ENCODE peak calls at places on chromosome 13, in four cellular contexts. O is heart right ventricle, Z is ovary, H is heart left ventricle. E is an unnamed sample. For H3K4me1, the result is how much of the 10 kb centered on the place peaks cover.

GRCh38 chr13:45705936-45706335 is 3.8 kb downstream of the CBY2 start:
- DNase-seq in O (no peak), Z (no peak), H (no peak), E (no peak)

GRCh38 chr13:65748227-65748626 is 1481.9 kb downstream of the PCDH9 start:
- DNase-seq in O (no peak), Z (no peak), H (no peak), E (no peak)

GRCh38 chr13:54004026-54004699 is 975.5 kb downstream of the OLFM4 start:
- DNase-seq in O (no peak), Z (no peak), H (no peak), E (no peak)

GRCh38 chr13:57631607-57632275 is at the start of gene PCDH17:
- DNase-seq in Z (no peak), O (peak), H (peak), E (peak)

GRCh38 chr13:66665991-66666390 is 564.1 kb downstream of the PCDH9 start:
- DNase-seq in H (no peak), Z (no peak), O (no peak), E (no peak)

GRCh38 chr13:103615778-103616177 is 549.6 kb upstream of the SLC10A2 start:
- DNase-seq in Z (no peak), O (no peak), H (no peak), E (no peak)

GRCh38 chr13:90105276-90105675 is 1242.2 kb upstream of the MIR17HG start:
- DNase-seq in Z (no peak), O (no peak), H (no peak), E (no peak)

GRCh38 chr13:31540316-31540715 is 199.0 kb upstream of the RXFP2 start:
- DNase-seq in Z (no peak), H (no peak), O (no peak), E (no peak)

GRCh38 chr13:47087841-47088240 is 191.0 kb upstream of the HTR2A start:
- DNase-seq in Z (no peak), O (no peak), H (no peak), E (no peak)

GRCh38 chr13:53822136-53822535 is 793.5 kb downstream of the OLFM4 start:
- DNase-seq in O (no peak), Z (no peak), H (no peak), E (no peak)

GRCh38 chr13:41490616-41491015 is 33.3 kb downstream of the RGCC start:
- DNase-seq in H (no peak), Z (no peak), O (no peak), E (no peak)

GRCh38 chr13:108031859-108032258 is 183.5 kb downstream of the LIG4 start:
- DNase-seq in O (no peak), Z (no peak), H (no peak), E (no peak)

GRCh38 chr13:107568181-107568580 is 647.2 kb downstream of the LIG4 start:
- DNase-seq in Z (no peak), H (no peak), O (no peak), E (no peak)

GRCh38 chr13:105327727-105328126 is 1207.7 kb downstream of the EFNB2 start:
- DNase-seq in H (no peak), O (no peak), Z (no peak), E (no peak)

GRCh38 chr13:30698023-30698422 is 37.3 kb upstream of the ALOX5AP start:
- DNase-seq in O (no peak), Z (no peak), H (no peak), E (no peak)

GRCh38 chr13:36207672-36208071 is 6.7 kb downstream of the SOHLH2 start:
- DNase-seq in O (no peak), H (no peak), Z (no peak), E (no peak)

GRCh38 chr13:20064128-20064527 is 96.7 kb downstream of the GJA3 start:
- DNase-seq in H (no peak), Z (no peak), O (no peak), E (no peak)

GRCh38 chr13:111304041-111304544 is 16.3 kb upstream of the TEX29 start:
- DNase-seq in H (no peak), O (no peak), Z (no peak), E (no peak)

GRCh38 chr13:39419068-39419467 is 183.9 kb downstream of the LHFPL6 start:
- DNase-seq in O (no peak), Z (no peak), H (no peak), E (no peak)

GRCh38 chr13:91817250-91817649 is 418.8 kb downstream of the GPC5 start:
- DNase-seq in H (no peak), Z (no peak), O (no peak), E (no peak)
- TF ChIP-seq CTCF in H (peak), Z (no peak), O (no peak), E (peak)

GRCh38 chr13:29593605-29594297 is 1.7 kb downstream of the SLC7A1 start:
- DNase-seq in Z (no peak), H (no peak), O (no peak), E (no peak)
- H3K27ac ChIP-seq in Z (no peak), H (no peak), O (no peak), E (peak)

DNA sequence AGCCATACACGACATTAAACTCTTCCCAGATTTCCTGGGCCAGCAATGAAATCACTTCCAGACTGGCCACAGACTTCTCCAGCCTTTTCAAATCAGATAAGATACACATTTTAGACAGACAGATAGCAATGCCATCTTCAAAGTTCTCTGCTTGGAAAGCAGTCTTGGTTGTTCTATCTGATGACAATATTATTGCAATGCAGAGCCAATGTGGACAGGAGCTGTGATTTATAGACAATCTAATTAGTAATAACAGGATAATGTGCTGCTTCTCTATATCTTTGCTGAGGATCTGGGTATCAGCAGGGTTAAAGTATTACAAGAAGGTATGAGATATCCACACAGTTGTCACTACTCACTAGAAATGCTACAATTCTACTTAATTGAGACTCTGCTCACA is 69.1 kb downstream of the COL4A1 start:
- DNase-seq in Z (no peak), H (no peak), O (no peak), E (no peak)
- H3K4me1 ChIP-seq in Z (under half), H (half or more), O (half or more), E (half or more)

DNA sequence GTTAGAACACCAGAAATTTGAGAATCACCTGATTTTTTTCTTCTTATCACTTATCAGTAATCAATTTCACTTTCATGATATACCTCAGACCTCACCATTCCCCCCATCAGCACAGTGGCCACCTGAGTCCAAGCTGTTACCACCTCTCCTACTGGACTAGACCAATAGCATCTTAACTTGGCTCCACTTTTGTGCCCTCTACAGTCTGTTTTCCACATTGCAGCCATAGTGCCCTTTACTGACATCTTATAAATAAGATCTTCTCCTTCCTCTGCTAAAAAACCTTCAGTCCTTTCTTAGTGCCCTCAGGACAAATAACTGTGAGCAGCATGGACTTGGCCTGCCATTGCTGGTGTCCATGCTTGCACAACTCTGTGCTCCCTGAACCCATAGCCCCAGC is 380.7 kb downstream of the LMO7 start:
- DNase-seq in H (no peak), Z (no peak), O (no peak), E (no peak)
- TF ChIP-seq CTCF in H (peak), Z (no peak), O (no peak), E (peak)

DNA sequence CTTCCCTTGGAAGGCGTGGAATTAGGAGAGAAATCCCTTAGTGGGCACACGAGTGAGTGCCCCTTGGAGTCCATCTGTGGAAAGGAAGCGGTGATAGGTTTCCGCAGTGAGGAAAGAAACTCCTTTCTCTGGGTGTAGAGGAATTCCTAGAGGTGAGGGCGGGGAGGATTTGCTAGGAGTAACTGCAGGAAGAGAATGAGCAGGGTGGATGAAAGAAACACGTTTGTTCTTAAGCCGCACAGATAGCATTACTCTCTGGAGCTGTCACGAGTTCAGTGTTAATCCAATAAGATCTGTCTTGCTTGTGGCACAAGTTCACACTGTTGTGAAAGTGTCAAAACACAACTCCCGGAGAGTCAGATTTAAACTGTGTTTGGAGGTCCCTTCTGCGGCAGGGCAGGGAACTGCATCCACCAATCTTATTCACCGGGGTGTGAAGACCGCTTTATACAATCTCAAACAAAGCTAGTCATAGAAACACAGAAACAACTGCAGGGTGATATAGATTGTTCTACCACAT is 1.2 kb downstream of the KL start:
- DNase-seq in O (peak), H (peak), Z (no peak), E (peak)
- H3K27ac ChIP-seq in O (peak), H (peak), Z (no peak), E (peak)

DNA sequence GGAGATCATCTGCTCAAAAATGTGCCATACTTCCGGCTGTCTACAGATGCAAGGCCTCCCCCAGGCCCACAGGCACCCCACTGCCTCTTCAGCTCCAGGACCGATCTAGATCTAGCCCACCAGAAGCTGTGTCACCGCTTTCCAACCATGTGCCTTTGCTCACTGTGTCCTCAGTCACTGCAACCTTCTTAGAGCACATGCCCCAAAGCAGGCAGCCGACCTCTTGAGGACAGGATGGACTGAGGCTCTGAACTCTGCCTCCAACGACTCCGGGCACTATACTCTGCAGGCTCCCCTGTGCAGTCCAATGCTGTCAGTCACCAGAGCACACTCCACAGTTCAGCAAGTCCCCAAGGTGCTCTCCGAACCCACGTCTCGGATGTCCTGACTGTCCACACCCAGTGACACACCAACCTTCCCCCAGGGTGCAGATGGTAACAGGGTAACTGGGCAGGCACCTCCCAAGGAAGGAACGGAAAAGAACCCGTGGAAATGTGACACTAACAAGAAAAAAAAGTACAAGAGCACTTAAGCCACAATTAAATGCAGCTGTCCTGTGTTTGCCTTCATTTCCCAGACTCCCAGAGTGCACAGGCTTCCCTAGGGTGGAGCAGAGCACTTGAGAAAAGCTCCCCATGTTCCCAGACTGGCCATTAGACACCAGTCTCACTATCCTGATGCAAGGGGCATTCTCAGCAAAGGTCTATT is 4.8 kb downstream of the STK24 start:
- DNase-seq in H (peak), O (no peak), Z (no peak), E (no peak)
- H3K4me1 ChIP-seq in H (half or more), O (half or more), Z (under half), E (half or more)

DNA sequence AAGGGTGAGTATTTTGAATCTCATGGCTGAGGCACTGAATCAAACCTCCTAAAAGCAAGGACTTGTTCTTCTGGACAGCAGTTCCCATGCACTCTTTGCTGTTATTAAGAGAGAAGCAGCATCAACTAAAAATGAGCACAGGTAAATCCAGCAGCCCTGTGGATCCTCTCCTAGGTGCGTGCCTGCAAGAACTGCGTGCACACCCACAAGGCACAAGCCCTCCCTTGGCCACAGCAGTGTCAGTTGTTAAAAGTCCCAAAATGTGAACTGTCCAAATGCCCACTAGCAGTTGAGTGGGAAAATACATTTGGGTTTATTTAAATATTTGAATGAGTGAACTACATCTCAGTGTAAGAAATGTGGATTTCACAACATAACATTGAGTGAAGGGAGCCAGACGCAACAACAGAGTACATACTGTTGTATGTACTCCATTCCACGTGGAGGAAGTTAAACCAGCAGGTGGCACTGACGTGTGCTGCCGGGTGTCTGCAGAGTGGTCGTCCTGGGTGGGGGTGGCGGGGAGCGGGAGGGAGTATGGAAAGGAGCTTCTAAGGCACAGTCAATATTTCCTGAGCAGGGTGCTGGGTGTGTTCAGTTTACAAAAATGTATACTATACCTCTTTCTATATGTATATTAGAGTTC is 266.4 kb downstream of the NALCN start:
- DNase-seq in H (no peak), Z (no peak), O (no peak), E (no peak)
- TF ChIP-seq CTCF in H (no peak), Z (no peak), O (no peak), E (no peak)

E was measured in right atrium auricular region.